ENCODE peak calls at places on chromosome 9, in ten cellular contexts. U is WERI-Rb-1, C is Peyer's patch, W is tibial artery, K is left ventricle myocardium inferior, I is cardiac muscle cell, D is coronary artery, Q is neural progenitor cell, N is suprapubic skin, J is IMR-90. S is an unnamed sample.

GRCh38 chr9:123434619-123435240 is 78.7 kb downstream of the CRB2 start:
- DNase-seq in Q (peak), K (no peak), C (no peak), J (no peak), I (peak), W (no peak), D (peak), N (no peak), U (peak), S (no peak)

GRCh38 chr9:132201780-132202703 is 40.2 kb downstream of the NTNG2 start:
- DNase-seq in C (no peak), I (no peak), Q (peak), N (no peak), J (no peak), K (no peak), U (no peak), W (no peak), D (no peak), S (no peak)

GRCh38 chr9:120862452-120862851 is 14.5 kb downstream of the PHF19 start:
- DNase-seq in Q (no peak), K (no peak), U (no peak), J (no peak), C (no peak), I (no peak), W (no peak), D (no peak), N (no peak), S (no peak)

GRCh38 chr9:93254806-93255519 is 71.0 kb downstream of the WNK2 start:
- DNase-seq in N (no peak), C (no peak), I (no peak), D (no peak), W (no peak), U (peak), J (no peak), Q (no peak), K (no peak), S (peak)

GRCh38 chr9:123073441-123073840 is 40.0 kb downstream of the GPR21 start:
- DNase-seq in N (no peak), I (no peak), Q (no peak), D (no peak), U (no peak), C (no peak), W (no peak), J (no peak), K (no peak), S (no peak)

GRCh38 chr9:81477669-81478068 is 211.7 kb downstream of the TLE1 start:
- DNase-seq in Q (no peak), U (no peak), D (no peak), J (no peak), C (no peak), N (no peak), K (no peak), I (no peak), W (no peak), S (no peak)

GRCh38 chr9:123927625-123928308 is 2.2 kb downstream of the DENND1A start:
- DNase-seq in J (peak), U (no peak), D (peak), C (no peak), Q (no peak), W (no peak), N (no peak), I (no peak), K (no peak), S (no peak)

GRCh38 chr9:100505564-100506159 is 32.7 kb downstream of the TMEFF1 start:
- DNase-seq in N (no peak), K (peak), D (no peak), J (peak), W (peak), U (peak), C (peak), I (peak), Q (peak), S (no peak)

GRCh38 chr9:130465383-130466096 is 20.8 kb downstream of the ASS1 start:
- DNase-seq in I (no peak), D (no peak), J (no peak), Q (peak), U (peak), W (no peak), N (no peak), K (no peak), C (no peak), S (no peak)

GRCh38 chr9:9004844-9005243 is 1205.3 kb upstream of the DMAC1 start:
- DNase-seq in D (no peak), N (no peak), I (peak), C (no peak), U (no peak), W (no peak), J (no peak), Q (peak), K (no peak), S (no peak)

GRCh38 chr9:115746496-115746895 is 407.1 kb upstream of the PAPPA start:
- DNase-seq in C (no peak), Q (no peak), D (no peak), I (no peak), J (no peak), U (no peak), N (no peak), K (no peak), W (no peak), S (no peak)

GRCh38 chr9:36135791-36136276 is 699 bp upstream of the GLIPR2 start:
- DNase-seq in I (peak), U (no peak), N (peak), J (no peak), W (no peak), Q (no peak), K (no peak), C (no peak), D (no peak), S (no peak)

GRCh38 chr9:92242115-92242778 is 51.2 kb downstream of the IARS1 start:
- DNase-seq in D (no peak), I (peak), K (no peak), J (peak), U (no peak), C (no peak), N (no peak), Q (peak), W (no peak), S (no peak)

GRCh38 chr9:122036988-122037387 is 56.1 kb downstream of the TTLL11 start:
- DNase-seq in Q (no peak), I (no peak), K (no peak), D (no peak), U (no peak), J (peak), W (no peak), C (no peak), N (no peak), S (no peak)

GRCh38 chr9:100206899-100207298 is 107.9 kb downstream of the INVS start:
- DNase-seq in W (no peak), J (peak), I (no peak), Q (no peak), C (no peak), N (no peak), D (no peak), K (no peak), U (no peak), S (no peak)

GRCh38 chr9:96619491-96620154 is at the start of gene CDC14B:
- DNase-seq in D (peak), W (peak), K (peak), U (peak), C (peak), I (peak), Q (peak), N (peak), J (peak), S (peak)

GRCh38 chr9:5453004-5453403 is 2.7 kb downstream of the CD274 start:
- DNase-seq in D (no peak), J (no peak), C (no peak), I (no peak), U (no peak), W (no peak), K (no peak), Q (no peak), N (no peak), S (no peak)

GRCh38 chr9:123589666-123590239 is 233.8 kb downstream of the CRB2 start:
- DNase-seq in I (no peak), C (no peak), N (no peak), D (no peak), U (no peak), K (no peak), Q (no peak), J (no peak), W (no peak), S (no peak)

GRCh38 chr9:127308559-127309429 is 44.2 kb downstream of the GARNL3 start:
- DNase-seq in C (no peak), Q (no peak), W (no peak), U (no peak), N (no peak), K (no peak), D (no peak), J (peak), I (no peak), S (no peak)

GRCh38 chr9:126880947-126881332 is 20.5 kb downstream of the ZBTB34 start:
- DNase-seq in W (no peak), N (no peak), D (no peak), K (no peak), C (no peak), Q (no peak), U (no peak), I (no peak), J (no peak), S (no peak)

DNA sequence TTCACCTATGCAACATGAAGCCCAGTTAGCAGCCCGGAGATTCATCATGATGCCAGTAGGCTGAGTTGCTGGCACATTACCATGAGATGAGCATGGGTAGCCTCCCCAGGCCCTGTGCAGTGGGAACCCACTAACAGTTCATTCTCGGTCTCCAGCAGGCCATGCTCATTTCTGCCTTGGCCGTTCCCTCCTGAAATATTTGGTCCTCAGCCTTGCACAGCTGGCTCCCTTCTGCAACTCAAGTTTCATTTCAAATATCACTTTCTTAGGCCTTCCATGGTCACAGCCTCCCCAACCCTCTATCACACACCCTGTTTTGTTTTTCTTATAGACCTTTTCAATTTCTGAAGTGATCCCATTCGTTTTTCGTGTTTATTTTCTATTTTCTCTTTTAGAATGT is 125.4 kb upstream of the VLDLR start:
- DNase-seq in J (no peak), Q (no peak), W (no peak), N (no peak), K (no peak), I (no peak), C (no peak), U (no peak), D (no peak), S (no peak)
- H3K27ac ChIP-seq in J (no peak), Q (no peak), W (no peak), N (no peak), K (peak), I (no peak), C (no peak), U (no peak), D (no peak), S (no peak)

GRCh38 chr9:112546149-112547012 is 59.8 kb downstream of the KIAA1958 start:
- DNase-seq in C (no peak), W (no peak), Q (no peak), J (peak), D (no peak), I (no peak), N (no peak), K (no peak), U (no peak), S (no peak)

GRCh38 chr9:112545237-112545636 is 58.6 kb downstream of the KIAA1958 start:
- DNase-seq in C (no peak), N (no peak), Q (no peak), J (no peak), U (no peak), W (no peak), D (no peak), K (no peak), I (no peak), S (no peak)

GRCh38 chr9:112548836-112549235 is 62.2 kb downstream of the KIAA1958 start:
- DNase-seq in K (no peak), I (no peak), U (no peak), Q (no peak), N (no peak), J (peak), C (no peak), W (no peak), D (no peak), S (no peak)

GRCh38 chr9:112550531-112550930 is 63.9 kb downstream of the KIAA1958 start:
- DNase-seq in K (no peak), D (no peak), U (no peak), N (no peak), W (no peak), C (no peak), Q (no peak), J (no peak), I (no peak), S (no peak)

DNA sequence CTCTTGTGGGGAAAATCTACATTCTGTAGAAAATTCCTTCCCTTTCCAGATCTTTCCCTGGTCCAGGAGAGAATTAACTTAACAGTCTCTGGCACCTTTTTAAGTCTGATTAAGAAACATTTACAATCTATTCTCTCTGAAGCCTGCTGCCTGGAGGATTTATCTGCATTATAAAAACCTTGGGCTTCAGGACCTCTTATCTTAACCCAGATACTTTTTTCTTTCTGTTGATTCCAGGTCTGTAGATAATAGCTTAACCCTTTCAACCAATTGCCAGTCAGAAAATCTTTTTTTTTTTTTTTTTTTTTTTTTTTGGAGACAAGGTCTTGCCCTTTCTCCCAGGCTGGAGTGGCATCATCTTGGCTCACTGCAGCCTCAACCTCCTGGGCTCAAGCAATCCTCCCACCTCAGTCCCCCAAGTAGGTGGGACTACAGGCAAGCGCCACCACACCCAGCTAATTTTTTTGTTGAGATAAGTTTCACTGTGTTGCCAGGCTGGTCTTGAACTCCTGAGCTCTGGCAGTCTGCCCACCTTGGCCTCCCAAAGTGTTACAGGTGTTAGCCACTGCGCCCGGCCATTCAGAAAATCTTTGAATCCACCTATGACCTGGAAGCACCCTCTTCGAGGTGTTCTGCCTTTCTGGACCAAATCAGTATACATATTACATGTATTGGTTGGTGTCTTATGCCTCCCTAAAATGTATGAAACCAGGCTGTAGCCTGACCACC is 61.2 kb downstream of the KIAA1958 start:
- DNase-seq in D (no peak), C (no peak), U (no peak), K (no peak), J (no peak), N (no peak), I (no peak), Q (no peak), W (no peak), S (no peak)
- TF ChIP-seq CTCF in D (no peak), C (no peak), U (no peak), K (no peak), J (no peak), N (no peak), I (no peak), Q (no peak), W (no peak), S (no peak)

GRCh38 chr9:136050266-136050705 is 44.8 kb downstream of the NACC2 start:
- DNase-seq in K (no peak), C (no peak), U (no peak), W (no peak), I (no peak), D (no peak), J (no peak), N (no peak), Q (peak), S (no peak)
- H3K27ac ChIP-seq in K (no peak), C (no peak), U (no peak), W (no peak), I (no peak), D (peak), J (peak), N (no peak), Q (no peak), S (no peak)

DNA sequence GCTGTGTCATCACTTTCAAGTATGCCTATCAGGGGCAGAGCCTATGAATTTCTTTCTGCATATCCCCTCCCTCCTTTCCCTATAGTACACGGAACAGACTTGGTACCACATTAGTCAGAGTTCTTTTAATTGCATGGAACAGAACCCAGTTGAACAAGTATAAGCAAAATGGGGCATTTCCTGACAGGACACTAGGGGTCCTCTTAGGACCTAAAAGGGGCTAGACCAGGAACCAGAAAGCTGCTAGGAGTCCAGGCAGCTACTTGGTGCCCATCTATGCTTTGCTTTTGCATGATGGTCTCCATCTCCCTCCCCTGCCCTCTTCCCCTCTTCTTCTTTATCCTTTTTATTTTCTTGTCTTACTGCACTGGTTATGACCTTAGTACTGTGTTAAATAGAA is 5.9 kb downstream of the BSPRY start:
- DNase-seq in J (peak), K (no peak), Q (peak), N (no peak), U (no peak), W (no peak), I (peak), D (no peak), C (no peak), S (no peak)
- TF ChIP-seq CTCF in J (peak), K (no peak), Q (peak), N (no peak), U (peak), W (no peak), I (peak), D (no peak), C (no peak), S (no peak)

GRCh38 chr9:109817846-109818472 is 38.0 kb downstream of the PALM2AKAP2 start:
- DNase-seq in K (no peak), W (peak), I (peak), U (peak), D (no peak), N (peak), Q (peak), C (peak), J (peak), S (peak)

GRCh38 chr9:109816490-109816889 is 36.5 kb downstream of the PALM2AKAP2 start:
- DNase-seq in W (peak), D (no peak), C (no peak), Q (no peak), N (no peak), I (no peak), U (no peak), K (no peak), J (peak), S (peak)

GRCh38 chr9:109815366-109815947 is 35.5 kb downstream of the PALM2AKAP2 start:
- DNase-seq in Q (no peak), C (no peak), W (no peak), K (no peak), N (no peak), I (no peak), D (no peak), J (peak), U (no peak), S (no peak)

GRCh38 chr9:109813829-109814228 is 33.8 kb downstream of the PALM2AKAP2 start:
- DNase-seq in W (no peak), Q (no peak), D (no peak), K (no peak), N (no peak), U (no peak), I (no peak), J (no peak), C (no peak), S (no peak)

GRCh38 chr9:109817146-109817845 is 37.3 kb downstream of the PALM2AKAP2 start:
- DNase-seq in Q (no peak), U (no peak), J (peak), I (no peak), K (no peak), W (no peak), D (no peak), N (no peak), C (no peak), S (no peak)
- H3K27ac ChIP-seq in Q (no peak), U (no peak), J (peak), I (peak), K (peak), W (peak), D (peak), N (no peak), C (no peak), S (peak)

GRCh38 chr9:71901695-71902094 is 9.3 kb downstream of the ABHD17B start:
- DNase-seq in J (no peak), N (no peak), C (no peak), D (no peak), Q (no peak), U (no peak), K (no peak), I (no peak), W (no peak), S (no peak)
- TF ChIP-seq CTCF in J (no peak), N (no peak), C (no peak), D (no peak), Q (peak), U (no peak), K (no peak), I (no peak), W (no peak), S (no peak)

DNA sequence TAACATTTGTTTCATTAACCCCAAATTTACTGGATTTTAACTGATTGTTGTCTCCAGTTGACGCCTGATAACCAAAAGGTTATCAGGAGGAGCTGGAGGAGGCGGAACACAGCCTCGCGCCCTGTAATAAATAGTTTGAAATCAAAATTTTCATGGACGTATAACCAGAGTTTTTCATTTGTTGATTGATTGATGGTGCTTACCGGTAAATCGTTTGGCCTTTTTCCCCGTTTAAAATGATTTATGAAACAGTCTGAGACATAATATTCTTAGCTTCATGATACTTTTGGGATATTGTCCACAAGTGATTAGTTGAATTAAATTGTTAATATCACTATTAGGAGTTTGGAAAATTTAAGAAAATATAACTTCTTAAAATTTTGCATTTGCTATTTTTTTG is 1.7 kb downstream of the FOCAD start:
- DNase-seq in D (no peak), W (no peak), U (no peak), K (no peak), J (no peak), C (no peak), Q (no peak), I (no peak), N (no peak), S (no peak)
- H3K27ac ChIP-seq in D (no peak), W (no peak), U (no peak), K (peak), J (no peak), C (no peak), Q (no peak), I (peak), N (no peak), S (peak)

GRCh38 chr9:33105939-33106338 is 29.5 kb upstream of the SMU1 start:
- DNase-seq in J (peak), D (no peak), K (no peak), W (no peak), U (no peak), C (no peak), I (no peak), Q (no peak), N (no peak), S (no peak)

GRCh38 chr9:33107762-33108161 is 31.3 kb upstream of the SMU1 start:
- DNase-seq in D (no peak), I (no peak), C (no peak), K (no peak), U (no peak), N (no peak), Q (no peak), J (no peak), W (no peak), S (no peak)

GRCh38 chr9:33108472-33108871 is 32.0 kb upstream of the SMU1 start:
- DNase-seq in J (no peak), Q (no peak), I (no peak), W (no peak), C (no peak), U (no peak), N (no peak), D (no peak), K (no peak), S (no peak)

GRCh38 chr9:33106372-33106771 is 29.9 kb upstream of the SMU1 start:
- DNase-seq in Q (no peak), K (no peak), J (no peak), D (no peak), C (no peak), N (no peak), W (no peak), I (no peak), U (no peak), S (no peak)

GRCh38 chr9:33106827-33107621 is 30.6 kb upstream of the SMU1 start:
- DNase-seq in J (peak), N (no peak), D (no peak), W (no peak), U (no peak), Q (no peak), C (no peak), I (no peak), K (peak), S (no peak)
- TF ChIP-seq CTCF in J (no peak), N (no peak), D (no peak), W (no peak), U (no peak), Q (no peak), C (no peak), I (no peak), K (no peak), S (no peak)

S was measured in ascending aorta.